ENCODE peak calls at places on chromosomes 16 and 17, in seven cellular contexts. U, I, E, D, K, C and X are unnamed samples.

GRCh38 chr16:87132361-87133014 is 184.7 kb downstream of the C16orf95 start:
- DNase-seq in E (peak), I (peak), C (peak), D (peak), U (peak), K (no peak), X (no peak)

GRCh38 chr17:68748381-68748780 is 147.2 kb upstream of the FAM20A start:
- DNase-seq in C (no peak), U (no peak), I (no peak), K (no peak), E (no peak), D (no peak), X (no peak)

GRCh38 chr16:24729243-24729966 is at the start of gene TNRC6A:
- DNase-seq in I (peak), D (peak), K (peak), E (peak), U (peak), C (peak), X (peak)

GRCh38 chr17:31486351-31487062 is 95.0 kb downstream of the RAB11FIP4 start:
- DNase-seq in U (no peak), E (no peak), D (no peak), I (no peak), K (no peak), C (no peak), X (no peak)

GRCh38 chr17:62614142-62614541 is 13.3 kb upstream of the MRC2 start:
- DNase-seq in K (no peak), C (peak), I (peak), D (no peak), U (no peak), E (peak), X (no peak)

GRCh38 chr16:28168991-28169554 is 42.7 kb downstream of the XPO6 start:
- DNase-seq in C (no peak), D (no peak), K (peak), E (no peak), U (no peak), I (no peak), X (no peak)

GRCh38 chr17:63075969-63076368 is 109.9 kb downstream of the TANC2 start:
- DNase-seq in I (no peak), D (no peak), K (no peak), E (peak), C (no peak), U (no peak), X (no peak)

GRCh38 chr16:50436271-50436670 is 67.5 kb upstream of the BRD7 start:
- DNase-seq in I (no peak), C (no peak), D (no peak), U (no peak), K (no peak), E (no peak), X (no peak)

GRCh38 chr16:85534536-85535351 is 78.4 kb upstream of the GSE1 start:
- DNase-seq in U (no peak), K (no peak), C (no peak), E (no peak), I (no peak), D (no peak), X (no peak)